ENCODE peak calls at places on chromosomes 5 and 9, in eight cellular contexts. One of them, this sample, is unnamed.
A peak's percentile ranks its signal among the peaks of the same experiment; 100 is the strongest.

GRCh38 chr5:18113724-18114123 is 479.5 kb downstream of the TAF11L14 start:
- DNase-seq in AG10803: peak; percentile 5
- DNase-seq in neural progenitor cell: peak; percentile 9
- DNase-seq in brain microvascular endothelial cell: peak; percentile 20
- DNase-seq in BJ: no peak
- DNase-seq in PC-3: peak; percentile 70
- DNase-seq in psoas muscle: no peak
- DNase-seq in CD8-positive, alpha-beta T cell: no peak
- DNase-seq in this sample: peak; percentile 12

GRCh38 chr9:102855646-102856045 is 139.5 kb upstream of the CYLC2 start:
- DNase-seq in neural progenitor cell: no peak
- DNase-seq in BJ: no peak
- DNase-seq in PC-3: no peak
- DNase-seq in brain microvascular endothelial cell: no peak
- DNase-seq in AG10803: no peak
- DNase-seq in CD8-positive, alpha-beta T cell: no peak
- DNase-seq in psoas muscle: no peak
- DNase-seq in this sample: no peak

GRCh38 chr5:92378961-92379611 is 996.0 kb upstream of the ARRDC3 start:
- DNase-seq in neural progenitor cell: peak; percentile 10
- DNase-seq in CD8-positive, alpha-beta T cell: no peak
- DNase-seq in BJ: no peak
- DNase-seq in PC-3: peak; percentile 9
- DNase-seq in brain microvascular endothelial cell: no peak
- DNase-seq in psoas muscle: no peak
- DNase-seq in AG10803: no peak
- DNase-seq in this sample: peak; percentile 61

GRCh38 chr9:130992059-130993032 is 16.6 kb upstream of the LAMC3 start:
- DNase-seq in AG10803: no peak
- DNase-seq in BJ: no peak
- DNase-seq in brain microvascular endothelial cell: no peak
- DNase-seq in psoas muscle: no peak
- DNase-seq in CD8-positive, alpha-beta T cell: no peak
- DNase-seq in neural progenitor cell: no peak
- DNase-seq in PC-3: no peak
- DNase-seq in this sample: no peak

GRCh38 chr9:136740971-136741884 is 1.5 kb downstream of the LCN10 start:
- DNase-seq in brain microvascular endothelial cell: no peak
- DNase-seq in psoas muscle: no peak
- DNase-seq in BJ: no peak
- DNase-seq in neural progenitor cell: no peak
- DNase-seq in AG10803: no peak
- DNase-seq in PC-3: no peak
- DNase-seq in CD8-positive, alpha-beta T cell: no peak
- DNase-seq in this sample: no peak

GRCh38 chr5:113806250-113806649 is 292.8 kb downstream of the YTHDC2 start:
- DNase-seq in psoas muscle: no peak
- DNase-seq in PC-3: peak; percentile 15
- DNase-seq in BJ: peak; percentile 8
- DNase-seq in neural progenitor cell: peak; percentile 45
- DNase-seq in brain microvascular endothelial cell: no peak
- DNase-seq in AG10803: peak; percentile 64
- DNase-seq in CD8-positive, alpha-beta T cell: no peak
- DNase-seq in this sample: peak; percentile 42

GRCh38 chr5:56610093-56610698 is 205.2 kb upstream of the MAP3K1 start:
- DNase-seq in PC-3: peak; percentile 25
- DNase-seq in AG10803: no peak
- DNase-seq in brain microvascular endothelial cell: no peak
- DNase-seq in neural progenitor cell: no peak
- DNase-seq in psoas muscle: no peak
- DNase-seq in BJ: no peak
- DNase-seq in CD8-positive, alpha-beta T cell: no peak
- DNase-seq in this sample: peak; percentile 86

GRCh38 chr9:82074144-82074543 is 85.6 kb downstream of the SPATA31D1 start:
- DNase-seq in PC-3: no peak
- DNase-seq in neural progenitor cell: no peak
- DNase-seq in CD8-positive, alpha-beta T cell: no peak
- DNase-seq in AG10803: no peak
- DNase-seq in brain microvascular endothelial cell: no peak
- DNase-seq in psoas muscle: no peak
- DNase-seq in BJ: no peak
- DNase-seq in this sample: no peak

GRCh38 chr9:136587145-136587943 is 41.5 kb upstream of the NOTCH1 start:
- DNase-seq in AG10803: peak; percentile 51
- DNase-seq in PC-3: no peak
- DNase-seq in neural progenitor cell: peak; percentile 93
- DNase-seq in brain microvascular endothelial cell: peak; percentile 19
- DNase-seq in psoas muscle: peak; percentile 78
- DNase-seq in CD8-positive, alpha-beta T cell: no peak
- DNase-seq in BJ: no peak
- DNase-seq in this sample: no peak

GRCh38 chr5:55993013-55993412 is 1.8 kb downstream of the IL6ST start:
- DNase-seq in brain microvascular endothelial cell: no peak
- DNase-seq in BJ: no peak
- DNase-seq in neural progenitor cell: peak; percentile 11
- DNase-seq in psoas muscle: no peak
- DNase-seq in CD8-positive, alpha-beta T cell: no peak
- DNase-seq in PC-3: peak; percentile 46
- DNase-seq in AG10803: peak; percentile 48
- DNase-seq in this sample: peak; percentile 32

GRCh38 chr5:172748341-172748843 is 22.6 kb downstream of the DUSP1 start:
- DNase-seq in BJ: no peak
- DNase-seq in neural progenitor cell: peak; percentile 64
- DNase-seq in CD8-positive, alpha-beta T cell: no peak
- DNase-seq in brain microvascular endothelial cell: peak; percentile 89
- DNase-seq in psoas muscle: peak; percentile 67
- DNase-seq in AG10803: no peak
- DNase-seq in PC-3: no peak
- DNase-seq in this sample: no peak

GRCh38 chr9:80952523-80952922 is 736.8 kb downstream of the TLE1 start:
- DNase-seq in neural progenitor cell: peak; percentile 2
- DNase-seq in PC-3: no peak
- DNase-seq in BJ: no peak
- DNase-seq in CD8-positive, alpha-beta T cell: no peak
- DNase-seq in psoas muscle: no peak
- DNase-seq in brain microvascular endothelial cell: no peak
- DNase-seq in AG10803: no peak
- DNase-seq in this sample: no peak

GRCh38 chr9:80951675-80952074 is 737.7 kb downstream of the TLE1 start:
- DNase-seq in PC-3: no peak
- DNase-seq in CD8-positive, alpha-beta T cell: no peak
- DNase-seq in neural progenitor cell: no peak
- DNase-seq in BJ: no peak
- DNase-seq in AG10803: no peak
- DNase-seq in brain microvascular endothelial cell: peak; percentile 12
- DNase-seq in psoas muscle: no peak
- DNase-seq in this sample: no peak

GRCh38 chr9:80948876-80949275 is 740.5 kb downstream of the TLE1 start:
- DNase-seq in brain microvascular endothelial cell: no peak
- DNase-seq in CD8-positive, alpha-beta T cell: no peak
- DNase-seq in BJ: no peak
- DNase-seq in PC-3: no peak
- DNase-seq in psoas muscle: no peak
- DNase-seq in neural progenitor cell: no peak
- DNase-seq in AG10803: no peak
- DNase-seq in this sample: no peak

DNA sequence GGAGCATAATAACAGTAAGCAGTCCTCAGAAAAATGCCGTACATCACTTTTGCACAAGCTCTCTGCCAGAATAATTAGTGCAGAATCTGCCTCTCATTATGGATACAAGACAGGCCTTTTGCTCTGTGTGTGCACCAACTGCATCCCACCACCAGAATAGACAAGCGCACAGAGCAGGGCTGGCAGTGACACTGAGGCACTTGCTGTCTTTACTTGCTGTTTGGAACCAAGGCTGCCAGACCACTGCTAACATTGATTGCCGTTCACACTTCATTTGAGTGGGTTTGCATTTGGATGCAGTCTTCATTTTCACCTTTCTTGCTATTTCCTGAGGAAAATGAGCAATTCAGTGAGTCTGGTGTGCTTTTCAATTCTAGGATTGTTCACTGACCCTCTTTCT is 741.2 kb downstream of the TLE1 start:
- DNase-seq in neural progenitor cell: peak; percentile 3
- DNase-seq in CD8-positive, alpha-beta T cell: no peak
- DNase-seq in AG10803: no peak
- DNase-seq in brain microvascular endothelial cell: no peak
- DNase-seq in psoas muscle: no peak
- DNase-seq in BJ: no peak
- DNase-seq in PC-3: no peak
- DNase-seq in this sample: no peak
- TF ChIP-seq CTCF in neural progenitor cell: no peak
- TF ChIP-seq CTCF in CD8-positive, alpha-beta T cell: no peak
- TF ChIP-seq CTCF in AG10803: no peak
- TF ChIP-seq CTCF in brain microvascular endothelial cell: no peak
- TF ChIP-seq CTCF in psoas muscle: no peak
- TF ChIP-seq CTCF in BJ: no peak
- TF ChIP-seq CTCF in PC-3: no peak
- TF ChIP-seq CTCF in this sample: no peak

DNA sequence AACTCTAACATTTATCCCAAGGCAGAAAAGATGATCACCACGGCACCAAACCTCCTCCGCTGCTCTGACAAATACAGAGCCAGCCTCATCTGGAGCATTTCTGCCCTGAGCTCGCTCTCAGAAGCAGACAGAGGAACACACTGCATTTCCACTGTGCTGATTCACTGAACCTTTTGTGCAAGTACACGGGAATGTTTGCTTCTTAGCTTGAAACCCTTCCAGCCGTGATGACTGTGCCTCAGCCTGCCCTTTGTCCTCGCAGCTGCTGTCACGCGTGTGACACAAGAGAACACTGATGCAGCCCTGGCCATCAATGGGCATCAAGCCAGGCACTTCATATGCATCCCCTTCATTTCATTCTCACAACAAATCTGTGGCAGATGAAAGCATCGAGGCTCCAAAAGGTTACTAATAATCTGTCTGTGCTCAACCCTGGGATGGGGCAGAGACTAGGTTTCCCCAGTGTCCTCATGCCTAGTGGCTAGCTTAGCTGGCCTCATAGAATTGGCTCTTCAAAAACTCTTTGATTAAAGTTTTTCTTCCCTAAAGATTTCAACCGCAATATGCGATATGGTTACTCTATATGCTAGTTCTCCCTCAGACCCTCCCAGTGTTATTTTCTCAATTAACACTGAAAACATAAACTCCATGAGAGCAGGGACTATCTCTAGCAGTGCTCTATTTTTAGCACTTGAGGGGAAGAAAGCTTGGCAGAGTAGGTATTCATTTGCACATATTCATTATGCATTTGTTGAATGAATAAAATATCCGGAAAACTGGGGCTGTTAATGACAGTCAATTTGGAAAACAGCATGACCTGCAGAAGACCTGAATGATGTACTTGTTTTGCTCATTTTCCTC is 7.3 kb downstream of the CDC14B start:
- DNase-seq in psoas muscle: peak; percentile 74
- DNase-seq in CD8-positive, alpha-beta T cell: no peak
- DNase-seq in PC-3: peak; percentile 78
- DNase-seq in brain microvascular endothelial cell: peak; percentile 92
- DNase-seq in BJ: peak; percentile 73
- DNase-seq in neural progenitor cell: peak; percentile 75
- DNase-seq in AG10803: peak; percentile 94
- DNase-seq in this sample: peak; percentile 77
- H3K4me3 ChIP-seq in psoas muscle: peak overlapping the region; percentile 42
- H3K4me3 ChIP-seq in CD8-positive, alpha-beta T cell: no peak overlapping the region
- H3K4me3 ChIP-seq in PC-3: peak overlapping the region; percentile 40
- H3K4me3 ChIP-seq in brain microvascular endothelial cell: no peak overlapping the region
- H3K4me3 ChIP-seq in BJ: peak overlapping the region; percentile 20
- H3K4me3 ChIP-seq in neural progenitor cell: no peak overlapping the region
- H3K4me3 ChIP-seq in AG10803: peak overlapping the region; percentile 30
- H3K4me3 ChIP-seq in this sample: no peak overlapping the region

GRCh38 chr9:16601991-16602390 is 268.5 kb downstream of the BNC2 start:
- DNase-seq in brain microvascular endothelial cell: no peak
- DNase-seq in AG10803: no peak
- DNase-seq in PC-3: peak; percentile 7
- DNase-seq in BJ: no peak
- DNase-seq in CD8-positive, alpha-beta T cell: no peak
- DNase-seq in psoas muscle: no peak
- DNase-seq in neural progenitor cell: no peak
- DNase-seq in this sample: peak; percentile 12
- TF ChIP-seq CTCF in brain microvascular endothelial cell: no peak
- TF ChIP-seq CTCF in AG10803: no peak
- TF ChIP-seq CTCF in PC-3: peak; percentile 29
- TF ChIP-seq CTCF in BJ: no peak
- TF ChIP-seq CTCF in CD8-positive, alpha-beta T cell: no peak
- TF ChIP-seq CTCF in psoas muscle: no peak
- TF ChIP-seq CTCF in neural progenitor cell: no peak
- TF ChIP-seq CTCF in this sample: no peak

GRCh38 chr9:35730486-35730854 is 1.5 kb downstream of the TLN1 start:
- DNase-seq in psoas muscle: no peak
- DNase-seq in brain microvascular endothelial cell: no peak
- DNase-seq in CD8-positive, alpha-beta T cell: no peak
- DNase-seq in PC-3: no peak
- DNase-seq in BJ: no peak
- DNase-seq in AG10803: no peak
- DNase-seq in neural progenitor cell: no peak
- DNase-seq in this sample: no peak
- H3K4me3 ChIP-seq in psoas muscle: peak overlapping the region; percentile 82
- H3K4me3 ChIP-seq in brain microvascular endothelial cell: peak overlapping the region; percentile 96
- H3K4me3 ChIP-seq in CD8-positive, alpha-beta T cell: no peak overlapping the region
- H3K4me3 ChIP-seq in PC-3: peak overlapping the region; percentile 90
- H3K4me3 ChIP-seq in BJ: peak overlapping the region; percentile 83
- H3K4me3 ChIP-seq in AG10803: peak overlapping the region; percentile 97
- H3K4me3 ChIP-seq in neural progenitor cell: peak overlapping the region; percentile 71
- H3K4me3 ChIP-seq in this sample: no peak overlapping the region

This sample was measured in bronchial epithelial cell.